ENCODE peak calls at places on chromosomes 6 and 20, in nine cellular contexts. K, L, G, S, Q, V, M, N and U are unnamed samples.

GRCh38 chr6:30832864-30833263 is 51.5 kb upstream of the DDR1 start:
- DNase-seq in M (no peak), N (no peak), Q (no peak), K (no peak), S (no peak), G (no peak), V (no peak), L (no peak), U (no peak)

GRCh38 chr6:108083349-108083748 is 8.8 kb upstream of the OSTM1 start:
- DNase-seq in G (no peak), V (no peak), L (no peak), N (no peak), M (no peak), K (no peak), S (no peak), Q (no peak), U (no peak)

GRCh38 chr20:3871549-3872265 is 17.5 kb upstream of the PANK2 start:
- DNase-seq in L (no peak), Q (no peak), N (no peak), K (no peak), V (no peak), S (no peak), G (no peak), M (no peak), U (no peak)

GRCh38 chr6:147699637-147700036 is 191.1 kb downstream of the SAMD5 start:
- DNase-seq in S (no peak), K (no peak), V (no peak), G (no peak), Q (no peak), N (no peak), L (peak; percentile 55), M (no peak), U (no peak)

GRCh38 chr6:50708664-50709365 is 4.5 kb upstream of the TFAP2D start:
- DNase-seq in G (no peak), Q (no peak), K (no peak), L (no peak), N (no peak), S (no peak), V (no peak), M (no peak), U (no peak)

GRCh38 chr6:89580997-89581666 is 57.4 kb downstream of the LYRM2 start:
- DNase-seq in G (no peak), V (no peak), L (no peak), K (no peak), S (no peak), Q (no peak), N (no peak), M (no peak), U (no peak)

GRCh38 chr6:131062245-131063027 is 609 bp downstream of the EPB41L2 start:
- DNase-seq in N (peak; percentile 31), L (peak; percentile 26), K (peak; percentile 67), V (no peak), G (peak; percentile 47), M (peak; percentile 2), S (no peak), Q (no peak), U (peak; percentile 14)

GRCh38 chr6:112145080-112145573 is 57.7 kb downstream of the FAM229B start:
- DNase-seq in V (no peak), N (no peak), M (no peak), S (no peak), L (peak; percentile 67), G (no peak), Q (no peak), K (no peak), U (no peak)

GRCh38 chr6:150638765-150639164 is 39.1 kb downstream of the PLEKHG1 start:
- DNase-seq in Q (no peak), M (no peak), V (no peak), S (no peak), G (no peak), K (no peak), N (no peak), L (no peak), U (no peak)

GRCh38 chr6:64988148-64988547 is 718.9 kb downstream of the EYS start:
- DNase-seq in L (no peak), N (no peak), M (no peak), S (no peak), Q (no peak), V (no peak), K (no peak), G (no peak), U (no peak)

GRCh38 chr6:28758046-28758817 is 165.6 kb downstream of the TRIM27 start:
- DNase-seq in M (no peak), K (no peak), S (no peak), N (no peak), Q (no peak), V (no peak), G (no peak), L (no peak), U (no peak)

GRCh38 chr20:51573576-51574243 is 31.2 kb upstream of the NFATC2 start:
- DNase-seq in S (peak; percentile 63), N (no peak), V (no peak), L (peak; percentile 45), M (no peak), K (no peak), G (no peak), Q (no peak), U (no peak)

GRCh38 chr20:51567622-51568021 is 25.1 kb upstream of the NFATC2 start:
- DNase-seq in L (no peak), S (no peak), V (no peak), M (no peak), Q (no peak), G (no peak), N (no peak), K (no peak), U (no peak)

GRCh38 chr20:51569815-51570741 is 27.6 kb upstream of the NFATC2 start:
- DNase-seq in V (no peak), S (peak; percentile 89), L (peak; percentile 26), N (no peak), G (peak; percentile 44), K (peak; percentile 79), Q (no peak), M (no peak), U (no peak)

GRCh38 chr20:51571470-51571794 is 28.9 kb upstream of the NFATC2 start:
- DNase-seq in Q (no peak), S (no peak), G (no peak), K (no peak), N (no peak), M (no peak), L (no peak), V (no peak), U (no peak)

DNA sequence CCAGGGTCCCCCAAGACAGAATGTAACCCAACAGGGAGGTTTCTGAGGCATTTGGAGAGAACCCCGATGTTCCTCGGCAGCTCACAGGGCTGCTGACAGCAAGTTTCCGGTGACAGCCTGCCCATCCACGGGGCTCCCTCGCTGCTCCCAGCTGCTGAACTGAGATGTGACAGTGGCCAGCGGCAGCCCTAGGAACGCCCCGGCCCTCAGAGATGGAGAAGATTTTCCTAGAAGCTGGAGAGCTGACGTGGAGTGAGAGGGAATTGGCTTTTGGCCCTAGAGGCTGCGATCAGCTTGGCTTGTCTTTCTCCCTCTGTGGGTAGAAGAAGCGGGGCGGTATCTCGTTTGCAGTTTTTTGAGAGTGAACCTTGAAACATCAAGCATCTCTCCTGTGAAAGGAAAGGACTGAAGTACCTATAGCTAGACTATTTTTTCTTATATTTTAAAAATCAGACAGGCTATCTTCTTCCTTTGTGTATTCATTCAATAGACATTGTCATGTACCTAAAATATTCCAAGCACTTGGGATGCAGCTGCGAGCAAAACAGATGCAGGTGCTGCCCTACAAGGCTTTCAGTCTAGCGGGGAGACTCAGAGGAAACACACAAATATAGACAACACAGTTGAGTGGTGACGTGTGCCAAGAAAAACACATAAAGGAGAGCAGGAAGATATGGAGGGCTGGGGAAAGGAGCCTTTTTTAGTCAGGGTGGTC is 28.4 kb upstream of the NFATC2 start:
- DNase-seq in L (peak; percentile 54), N (no peak), M (no peak), G (peak; percentile 59), Q (no peak), V (no peak), S (peak; percentile 35), K (peak; percentile 68), U (no peak)
- H3K27ac ChIP-seq in L (no peak overlapping the region), N (no peak overlapping the region), M (no peak overlapping the region), G (peak overlapping the region; percentile 75), Q (no peak overlapping the region), V (no peak overlapping the region), S (peak overlapping the region; percentile 87), K (peak overlapping the region; percentile 64), U (no peak overlapping the region)

GRCh38 chr6:36515844-36516243 is 31.4 kb downstream of the STK38 start:
- DNase-seq in S (no peak), K (no peak), G (no peak), Q (no peak), V (no peak), L (no peak), M (no peak), N (no peak), U (no peak)

GRCh38 chr6:36517408-36517807 is 29.9 kb downstream of the STK38 start:
- DNase-seq in S (no peak), K (no peak), G (no peak), V (no peak), L (no peak), M (no peak), N (no peak), Q (no peak), U (no peak)

GRCh38 chr6:36516991-36517390 is 30.3 kb downstream of the STK38 start:
- DNase-seq in K (no peak), G (no peak), Q (no peak), V (no peak), L (no peak), M (no peak), S (no peak), N (no peak), U (no peak)

GRCh38 chr6:36514554-36515456 is 32.5 kb downstream of the STK38 start:
- DNase-seq in Q (no peak), L (no peak), N (no peak), K (no peak), V (no peak), M (no peak), G (no peak), S (no peak), U (no peak)

GRCh38 chr6:36516559-36516958 is 30.7 kb downstream of the STK38 start:
- DNase-seq in S (no peak), M (no peak), Q (no peak), L (no peak), V (no peak), N (no peak), G (no peak), K (no peak), U (no peak)
- H3K27ac ChIP-seq in S (no peak overlapping the region), M (no peak overlapping the region), Q (no peak overlapping the region), L (no peak overlapping the region), V (no peak overlapping the region), N (no peak overlapping the region), G (no peak overlapping the region), K (no peak overlapping the region), U (no peak overlapping the region)

GRCh38 chr20:63539092-63539430 is 1.9 kb upstream of the PTK6 start:
- DNase-seq in G (no peak), L (no peak), K (no peak), Q (no peak), V (no peak), S (no peak), N (no peak), M (no peak), U (no peak)
- H3K27ac ChIP-seq in G (no peak overlapping the region), L (no peak overlapping the region), K (no peak overlapping the region), Q (no peak overlapping the region), V (peak overlapping the region; percentile 84), S (no peak overlapping the region), N (peak overlapping the region; percentile 89), M (no peak overlapping the region), U (no peak overlapping the region)

DNA sequence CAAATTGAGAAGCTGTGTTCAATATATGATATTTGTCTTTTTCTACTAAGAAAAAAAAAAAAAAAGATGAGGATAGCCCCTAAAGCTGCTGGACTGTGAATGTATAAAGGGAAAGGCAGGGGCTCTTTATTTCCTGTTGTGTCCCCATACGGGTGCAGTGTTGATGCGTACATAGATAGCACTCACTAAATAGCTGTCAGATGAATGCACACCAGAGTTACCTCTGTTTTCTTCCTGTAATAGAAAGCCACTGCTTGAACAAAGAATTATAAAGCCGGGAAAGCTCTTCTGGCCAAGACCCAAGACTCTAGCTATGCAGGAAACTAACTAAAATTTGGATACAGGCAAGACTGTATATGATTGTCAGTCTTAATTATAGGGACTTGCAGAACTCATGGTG is 260.0 kb downstream of the FARS2 start:
- DNase-seq in L (peak; percentile 12), N (no peak), S (no peak), K (no peak), V (no peak), G (no peak), Q (no peak), M (no peak), U (no peak)
- H3K27ac ChIP-seq in L (no peak overlapping the region), N (no peak overlapping the region), S (no peak overlapping the region), K (no peak overlapping the region), V (no peak overlapping the region), G (no peak overlapping the region), Q (no peak overlapping the region), M (no peak overlapping the region), U (no peak overlapping the region)